ENCODE peak calls at places on chromosomes 13 and 19, in five cellular contexts. Z is H1, U is HCT116, W is GM12878, V is HepG2. A is an unnamed sample.

GRCh38 chr13:26051231-26052135 is at the start of gene SHISA2:
- DNase-seq in Z (peak), U (no peak), W (no peak), V (no peak), A (no peak)

GRCh38 chr19:35417278-35417677 is 30.8 kb upstream of the FFAR2 start:
- DNase-seq in Z (no peak), U (no peak), W (no peak), V (no peak), A (no peak)

GRCh38 chr19:11769995-11770394 is 3.2 kb downstream of the ZNF441 start:
- DNase-seq in Z (no peak), U (no peak), W (no peak), V (no peak), A (no peak)

GRCh38 chr13:66665991-66666390 is 564.1 kb downstream of the PCDH9 start:
- DNase-seq in Z (no peak), U (no peak), W (no peak), V (no peak), A (peak)

GRCh38 chr13:23087884-23088283 is 92.9 kb upstream of the SGCG start:
- DNase-seq in Z (peak), U (peak), W (no peak), V (peak), A (peak)

GRCh38 chr13:45870232-45870631 is 18.7 kb upstream of the SIAH3 start:
- DNase-seq in Z (no peak), U (no peak), W (no peak), V (no peak), A (no peak)

GRCh38 chr19:1847684-1848398 is 442 bp downstream of the REXO1 start:
- DNase-seq in Z (peak), U (no peak), W (no peak), V (peak), A (no peak)

GRCh38 chr13:72562686-72563085 is 164.7 kb downstream of the MZT1 start:
- DNase-seq in Z (no peak), U (no peak), W (no peak), V (no peak), A (no peak)

GRCh38 chr13:73065665-73066350 is 7.0 kb downstream of the KLF5 start:
- DNase-seq in Z (no peak), U (no peak), W (no peak), V (no peak), A (no peak)

GRCh38 chr13:44270153-44270552 is 103.5 kb upstream of the SERP2 start:
- DNase-seq in Z (no peak), U (no peak), W (no peak), V (no peak), A (no peak)

GRCh38 chr13:96003304-96003703 is 49.9 kb downstream of the UGGT2 start:
- DNase-seq in Z (no peak), U (peak), W (no peak), V (no peak), A (no peak)

GRCh38 chr19:45400192-45400591 is 4.7 kb downstream of the PPP1R13L start:
- DNase-seq in Z (no peak), U (no peak), W (no peak), V (no peak), A (no peak)

GRCh38 chr13:113634279-113635047 is 23.5 kb downstream of the ATP4B start:
- DNase-seq in Z (no peak), U (no peak), W (no peak), V (no peak), A (no peak)

GRCh38 chr19:41691268-41691970 is 3.3 kb upstream of the CEACAM7 start:
- DNase-seq in Z (peak), U (no peak), W (no peak), V (no peak), A (peak)

GRCh38 chr13:27082325-27082724 is 89.3 kb downstream of the USP12 start:
- DNase-seq in Z (no peak), U (no peak), W (no peak), V (no peak), A (no peak)

GRCh38 chr19:29396925-29397324 is 128.9 kb upstream of the VSTM2B start:
- DNase-seq in Z (no peak), U (no peak), W (no peak), V (no peak), A (no peak)

GRCh38 chr13:75258159-75258782 is 223.7 kb downstream of the TBC1D4 start:
- DNase-seq in Z (no peak), U (peak), W (no peak), V (peak), A (peak)

DNA sequence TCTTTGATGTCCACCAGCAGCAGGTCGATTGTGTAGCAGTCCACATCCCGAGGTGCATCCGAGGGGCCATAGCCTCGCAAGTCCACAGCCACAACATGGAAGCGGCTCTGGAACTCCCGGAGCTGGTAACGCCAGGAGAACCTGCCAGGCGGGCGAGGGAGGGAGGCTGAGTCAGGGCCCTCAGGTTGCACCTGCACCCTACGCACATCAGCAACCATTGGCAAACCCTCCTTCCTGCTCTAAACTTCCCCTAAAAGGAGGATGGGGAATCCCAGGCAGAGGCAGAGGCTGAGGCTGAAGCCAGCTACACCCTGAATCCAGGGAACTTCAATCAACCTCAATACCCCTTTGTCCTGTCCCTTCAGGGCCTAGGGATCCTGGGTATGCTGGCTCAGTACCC is 992 bp downstream of the EPHX3 start:
- DNase-seq in Z (no peak), U (no peak), W (no peak), V (no peak), A (no peak)
- H3K9ac ChIP-seq in Z (peak), U (no peak), W (no peak), V (no peak), A (peak)

DNA sequence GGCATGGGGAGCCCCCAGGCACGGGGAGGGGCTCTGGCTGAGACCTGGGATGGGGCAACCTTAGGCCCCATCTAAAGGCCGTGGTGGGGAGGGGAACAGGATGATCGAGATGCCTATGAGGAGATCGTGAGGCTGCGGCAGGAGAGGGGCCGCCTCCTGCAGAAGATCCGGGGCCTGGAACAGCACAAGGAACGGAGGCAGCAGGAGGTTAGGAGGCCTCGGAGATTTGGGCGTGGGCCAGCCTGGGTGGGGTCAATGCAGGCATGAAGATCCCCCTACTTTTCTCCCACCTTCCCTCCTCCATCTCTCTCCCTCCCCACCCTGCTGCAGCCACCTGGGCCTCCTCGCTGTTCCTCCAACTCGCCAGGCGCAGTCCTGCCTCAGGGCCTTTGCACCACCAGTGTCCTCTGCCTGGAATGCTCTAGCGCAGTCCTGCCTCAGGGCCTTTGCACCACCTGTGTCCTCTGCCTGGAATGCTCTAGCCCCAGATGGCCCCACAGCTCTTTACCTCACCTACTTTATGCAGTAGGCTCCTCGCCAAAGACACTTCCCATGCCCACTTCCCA is 19.1 kb upstream of the EBI3 start:
- DNase-seq in Z (no peak), U (no peak), W (no peak), V (no peak), A (no peak)
- TF ChIP-seq ZNF274 in Z (no peak), U (no peak), W (no peak), V (no peak), A (no peak)

GRCh38 chr19:47156861-47157454 is 26.3 kb downstream of the SAE1 start:
- DNase-seq in Z (no peak), U (no peak), W (peak), V (no peak), A (no peak)

GRCh38 chr19:47158879-47159509 is 28.4 kb downstream of the SAE1 start:
- DNase-seq in Z (no peak), U (no peak), W (no peak), V (no peak), A (no peak)

GRCh38 chr19:47155141-47155540 is 24.5 kb downstream of the SAE1 start:
- DNase-seq in Z (no peak), U (no peak), W (no peak), V (no peak), A (no peak)

GRCh38 chr19:47158367-47158791 is 27.7 kb downstream of the SAE1 start:
- DNase-seq in Z (no peak), U (no peak), W (no peak), V (no peak), A (no peak)

GRCh38 chr19:47157455-47158321 is 27.1 kb downstream of the SAE1 start:
- DNase-seq in Z (peak), U (no peak), W (no peak), V (no peak), A (peak)
- H3K9ac ChIP-seq in Z (peak), U (no peak), W (no peak), V (no peak), A (peak)

GRCh38 chr19:273393-273792 is 17.8 kb downstream of the PLPP2 start:
- DNase-seq in Z (no peak), U (no peak), W (no peak), V (no peak), A (no peak)
- TF ChIP-seq ZNF274 in Z (no peak), U (no peak), W (no peak), V (no peak), A (no peak)

GRCh38 chr19:54282706-54283105 is 1.8 kb upstream of the LILRB2 start:
- DNase-seq in Z (no peak), U (no peak), W (no peak), V (no peak), A (no peak)
- H3K9ac ChIP-seq in Z (no peak), U (no peak), W (no peak), V (no peak), A (no peak)

GRCh38 chr13:38763446-38764381 is 76.8 kb downstream of the FREM2 start:
- DNase-seq in Z (no peak), U (no peak), W (no peak), V (peak), A (peak)
- TF ChIP-seq ZNF274 in Z (no peak), U (no peak), W (no peak), V (no peak), A (no peak)

GRCh38 chr19:13100031-13100588 is 2.5 kb downstream of the LYL1 start:
- DNase-seq in Z (no peak), U (no peak), W (peak), V (no peak), A (no peak)

GRCh38 chr19:13100871-13101589 is 1.6 kb downstream of the LYL1 start:
- DNase-seq in Z (no peak), U (no peak), W (no peak), V (no peak), A (no peak)

GRCh38 chr19:13097331-13098258 is 5.1 kb downstream of the LYL1 start:
- DNase-seq in Z (peak), U (no peak), W (no peak), V (no peak), A (no peak)

GRCh38 chr19:13098291-13099072 is 4.2 kb downstream of the LYL1 start:
- DNase-seq in Z (peak), U (no peak), W (no peak), V (no peak), A (no peak)

GRCh38 chr19:13099073-13099999 is 3.3 kb downstream of the LYL1 start:
- DNase-seq in Z (peak), U (no peak), W (no peak), V (no peak), A (no peak)
- H3K9ac ChIP-seq in Z (no peak), U (no peak), W (no peak), V (no peak), A (no peak)

GRCh38 chr19:6273701-6274601 is 5.8 kb downstream of the MLLT1 start:
- DNase-seq in Z (no peak), U (no peak), W (no peak), V (peak), A (no peak)
- TF ChIP-seq ZNF274 in Z (no peak), U (no peak), W (no peak), V (peak), A (no peak)

A was measured in NT2/D1.